ENCODE peak calls at places on chromosomes 11 and 22, in eight cellular contexts. D, W, V, I, N, M, P and O are unnamed samples. For H3K9me3, the result is how much of the 10 kb centered on the place peaks cover.

GRCh38 chr11:7436146-7436545 is 49.2 kb upstream of the OLFML1 start:
- DNase-seq in D (no peak), W (no peak), V (no peak), I (no peak), N (no peak), M (no peak), P (no peak), O (no peak)

GRCh38 chr11:8071616-8072581 is 9.1 kb upstream of the TUB start:
- DNase-seq in D (no peak), W (no peak), V (no peak), I (no peak), N (peak), M (no peak), P (no peak), O (no peak)

GRCh38 chr11:108680267-108680666 is 15.4 kb downstream of the DDX10 start:
- DNase-seq in D (no peak), W (no peak), V (no peak), I (no peak), N (no peak), M (no peak), P (peak), O (no peak)

GRCh38 chr11:122491486-122491885 is 164.0 kb upstream of the UBASH3B start:
- DNase-seq in D (no peak), W (no peak), V (peak), I (no peak), N (no peak), M (no peak), P (peak), O (no peak)

GRCh38 chr11:61805146-61805545 is 11.7 kb downstream of the FADS1 start:
- DNase-seq in D (no peak), W (no peak), V (no peak), I (no peak), N (no peak), M (no peak), P (no peak), O (no peak)

GRCh38 chr22:22086501-22087158 is 104.0 kb upstream of the TOP3B start:
- DNase-seq in D (no peak), W (no peak), V (no peak), I (no peak), N (no peak), M (no peak), P (no peak), O (no peak)

GRCh38 chr22:44530106-44530505 is 32.1 kb upstream of the RTL6 start:
- DNase-seq in D (no peak), W (no peak), V (no peak), I (no peak), N (no peak), M (no peak), P (no peak), O (no peak)

GRCh38 chr11:34235591-34236071 is 122.2 kb downstream of the ABTB2 start:
- DNase-seq in D (no peak), W (no peak), V (no peak), I (no peak), N (no peak), M (no peak), P (no peak), O (no peak)

GRCh38 chr22:36562261-36562835 is 33.4 kb upstream of the EIF3D start:
- DNase-seq in D (no peak), W (no peak), V (no peak), I (no peak), N (no peak), M (no peak), P (no peak), O (no peak)

GRCh38 chr22:43226368-43226979 is 39.5 kb upstream of the TTLL12 start:
- DNase-seq in D (no peak), W (no peak), V (no peak), I (peak), N (no peak), M (no peak), P (no peak), O (no peak)

GRCh38 chr11:125933030-125933813 is 12.6 kb upstream of the VSIG10L2 start:
- DNase-seq in D (no peak), W (no peak), V (no peak), I (no peak), N (no peak), M (no peak), P (no peak), O (no peak)

GRCh38 chr11:134063991-134064747 is 4.7 kb upstream of the JAM3 start:
- DNase-seq in D (no peak), W (no peak), V (no peak), I (no peak), N (no peak), M (no peak), P (no peak), O (no peak)

GRCh38 chr22:38461414-38462081 is 6.3 kb upstream of the KDELR3 start:
- DNase-seq in D (peak), W (peak), V (no peak), I (peak), N (peak), M (peak), P (peak), O (peak)

GRCh38 chr22:47366026-47366767 is 603.7 kb downstream of the TBC1D22A start:
- DNase-seq in D (no peak), W (peak), V (no peak), I (no peak), N (peak), M (no peak), P (no peak), O (no peak)
- H3K4me3 ChIP-seq in D (no peak), W (no peak), V (no peak), I (no peak), N (no peak), M (no peak), P (no peak), O (no peak)

DNA sequence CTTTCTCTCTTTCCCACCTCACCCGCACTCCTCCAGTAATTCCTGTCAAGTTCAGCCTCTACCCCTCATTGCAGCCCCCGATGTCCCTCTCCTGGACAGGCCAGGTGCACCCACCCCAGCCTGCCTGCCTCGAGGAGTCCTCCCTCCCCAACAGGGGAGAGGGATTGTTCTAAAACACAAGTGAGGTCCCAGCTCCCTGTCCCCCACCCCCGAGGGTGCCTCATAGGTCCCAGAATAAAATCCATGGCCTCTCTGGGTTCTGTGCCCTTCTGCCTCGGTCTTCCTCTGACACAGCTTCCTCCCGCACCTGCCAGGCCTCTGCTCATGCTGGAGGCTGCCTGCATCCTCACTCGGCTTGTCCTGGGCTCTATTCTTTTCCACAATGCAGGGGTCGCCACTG is 720.1 kb downstream of the BRD1 start:
- DNase-seq in D (no peak), W (no peak), V (no peak), I (no peak), N (no peak), M (no peak), P (no peak), O (no peak)
- H3K9me3 ChIP-seq in D (under half), W (under half), V (under half), I (under half), N (under half), M (under half), P (half or more), O (under half)

GRCh38 chr11:58771458-58771855 is 39.7 kb upstream of the GLYAT start:
- DNase-seq in D (no peak), W (no peak), V (no peak), I (no peak), N (no peak), M (no peak), P (no peak), O (no peak)
- H3K4me3 ChIP-seq in D (no peak), W (no peak), V (no peak), I (no peak), N (no peak), M (no peak), P (no peak), O (no peak)

DNA sequence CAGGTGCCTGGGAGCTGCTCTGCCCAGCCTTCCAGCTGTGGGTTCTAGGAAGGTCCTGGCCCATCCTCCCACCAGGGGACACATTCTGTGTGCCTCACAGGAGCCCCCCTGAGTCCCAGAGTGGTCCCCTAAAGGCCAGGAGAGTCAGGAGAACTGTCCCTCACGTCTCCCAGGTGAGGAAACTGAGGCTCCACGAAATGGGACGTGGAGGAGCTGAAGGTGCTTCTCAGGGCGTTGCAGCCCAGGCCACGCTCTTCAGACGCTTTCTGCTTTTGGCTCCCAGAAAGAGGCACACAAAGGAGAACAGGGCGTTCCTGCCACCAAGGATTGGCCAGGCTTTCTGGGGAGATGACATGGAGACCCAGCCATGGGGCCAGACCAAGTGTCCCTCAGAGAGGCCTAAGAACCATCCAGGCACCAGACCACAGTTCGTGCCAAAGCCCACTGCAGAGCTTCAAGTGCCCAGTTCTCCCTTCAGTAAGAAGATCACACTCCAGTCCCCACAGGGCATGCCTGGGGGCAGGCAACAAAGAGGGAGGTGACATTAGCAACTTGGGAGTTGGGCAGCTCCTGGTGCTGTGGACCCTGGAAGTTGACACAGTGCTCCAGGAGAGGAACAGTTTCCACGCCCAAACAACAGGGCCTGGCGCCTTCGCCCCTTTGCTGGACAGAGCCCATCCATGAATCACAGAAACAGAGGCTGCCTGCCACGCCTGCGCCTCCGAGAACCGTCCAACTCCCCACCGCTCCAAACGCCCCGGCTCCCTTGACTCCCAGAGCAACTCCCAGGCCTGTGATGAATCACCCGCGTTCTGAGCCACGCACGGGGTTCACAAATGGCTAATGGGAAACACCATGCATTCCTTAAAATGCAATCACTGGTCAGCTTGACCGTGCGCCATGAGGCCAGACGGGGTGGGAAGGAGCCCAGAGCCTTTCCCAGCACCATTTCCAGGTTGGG is 589.2 kb downstream of the BRD1 start:
- DNase-seq in D (no peak), W (no peak), V (no peak), I (no peak), N (no peak), M (no peak), P (no peak), O (no peak)
- H3K9me3 ChIP-seq in D (under half), W (under half), V (under half), I (under half), N (under half), M (under half), P (half or more), O (under half)

GRCh38 chr11:121463689-121464335 is 11.0 kb upstream of the SORL1-AS1 start:
- DNase-seq in D (no peak), W (no peak), V (no peak), I (no peak), N (no peak), M (no peak), P (no peak), O (no peak)
- H3K4me3 ChIP-seq in D (no peak), W (peak), V (no peak), I (no peak), N (no peak), M (no peak), P (no peak), O (no peak)

DNA sequence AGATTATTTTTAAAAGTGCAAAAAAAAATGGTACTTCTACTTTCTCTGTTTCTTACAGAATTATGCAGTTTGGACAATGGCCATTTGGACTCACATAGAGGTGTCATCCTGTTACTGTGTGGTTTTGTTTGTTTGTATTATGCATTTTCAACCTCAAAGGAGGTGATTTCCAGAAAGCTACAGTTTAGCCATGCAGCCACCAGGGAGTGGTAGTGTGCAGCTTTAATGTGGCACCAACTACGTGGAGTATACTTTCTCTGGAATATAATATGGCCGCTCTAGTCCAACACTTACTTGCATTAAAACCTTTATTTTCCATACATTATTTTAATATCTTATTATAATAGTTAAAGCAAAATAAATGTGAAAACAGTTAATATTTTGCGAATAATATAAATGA is 469.9 kb upstream of the KIRREL3 start:
- DNase-seq in D (no peak), W (no peak), V (no peak), I (peak), N (peak), M (peak), P (no peak), O (no peak)
- H3K9me3 ChIP-seq in D (under half), W (under half), V (under half), I (under half), N (under half), M (under half), P (under half), O (under half)

DNA sequence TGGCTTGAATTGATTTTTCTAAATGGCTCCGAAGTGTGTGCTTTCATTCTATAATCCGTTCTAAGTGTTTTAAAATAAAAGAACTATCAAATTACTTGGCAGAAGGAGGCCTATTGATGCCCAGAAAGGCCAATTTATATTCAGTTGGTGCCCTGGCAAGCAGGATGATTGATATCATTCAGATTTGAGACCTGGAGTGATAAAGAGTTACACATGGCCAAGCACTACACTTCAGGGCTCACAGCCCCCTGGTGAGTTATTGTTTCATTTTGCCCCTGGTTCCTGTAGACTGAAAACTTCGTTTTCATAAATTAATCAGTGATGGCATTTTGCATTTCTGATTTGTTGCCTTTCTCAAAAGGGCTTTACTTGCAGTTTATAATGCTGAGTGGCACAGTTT is 538.8 kb upstream of the ANO5 start:
- DNase-seq in D (no peak), W (no peak), V (no peak), I (no peak), N (no peak), M (no peak), P (no peak), O (no peak)
- H3K4me3 ChIP-seq in D (no peak), W (no peak), V (no peak), I (no peak), N (no peak), M (no peak), P (no peak), O (no peak)

GRCh38 chr11:54979375-54979774 is 272.7 kb downstream of the OR4A5 start:
- DNase-seq in D (no peak), W (no peak), V (no peak), I (no peak), N (no peak), M (no peak), P (no peak), O (no peak)
- H3K9me3 ChIP-seq in D (half or more), W (under half), V (under half), I (under half), N (under half), M (under half), P (under half), O (under half)